ENCODE peak calls at places on chromosome 2, in eight cellular contexts. U is astrocyte, M is right cardiac atrium, F is aorta, K is adrenal gland, J is PC-9, H is neural progenitor cell, Q is foreskin keratinocyte. C is an unnamed sample.

GRCh38 chr2:132623096-132623839 is 46.7 kb downstream of the LYPD1 start:
- DNase-seq in U (peak; percentile 89), M (no peak), F (no peak), K (no peak), J (no peak), H (no peak), Q (no peak), C (no peak)

GRCh38 chr2:98875081-98875728 is 60.8 kb downstream of the CRACDL start:
- DNase-seq in U (no peak), M (no peak), F (no peak), K (no peak), J (no peak), H (no peak), Q (no peak), C (no peak)

GRCh38 chr2:160141944-160142343 is 58.1 kb downstream of the ITGB6 start:
- DNase-seq in U (no peak), M (no peak), F (no peak), K (no peak), J (no peak), H (no peak), Q (no peak), C (no peak)

GRCh38 chr2:84424152-84424551 is 34.9 kb downstream of the SUCLG1 start:
- DNase-seq in U (no peak), M (no peak), F (no peak), K (no peak), J (no peak), H (no peak), Q (no peak), C (no peak)

GRCh38 chr2:8039732-8040131 is 642.1 kb upstream of the ID2 start:
- DNase-seq in U (no peak), M (no peak), F (no peak), K (no peak), J (no peak), H (no peak), Q (no peak), C (no peak)

GRCh38 chr2:64939332-64939917 is 49.8 kb upstream of the SLC1A4 start:
- DNase-seq in U (no peak), M (no peak), F (no peak), K (no peak), J (no peak), H (no peak), Q (no peak), C (no peak)

GRCh38 chr2:112136081-112136480 is 2.1 kb upstream of the FBLN7 start:
- DNase-seq in U (no peak), M (no peak), F (no peak), K (no peak), J (no peak), H (no peak), Q (no peak), C (no peak)

GRCh38 chr2:176854878-176855277 is 357.7 kb upstream of the HNRNPA3 start:
- DNase-seq in U (no peak), M (no peak), F (no peak), K (no peak), J (no peak), H (no peak), Q (no peak), C (no peak)

GRCh38 chr2:85584857-85585780 is 888 bp downstream of the VAMP5 start:
- DNase-seq in U (peak; percentile 58), M (peak; percentile 73), F (peak; percentile 60), K (peak; percentile 71), J (peak; percentile 67), H (no peak), Q (peak; percentile 81), C (peak; percentile 49)
- H3K27ac ChIP-seq in U (peak overlapping the region; percentile 64), M (peak overlapping the region; percentile 95), F (peak overlapping the region; percentile 87), K (peak overlapping the region; percentile 88), J (peak overlapping the region; percentile 60), H (no peak overlapping the region), Q (peak overlapping the region; percentile 38), C (peak overlapping the region; percentile 74)

GRCh38 chr2:14633451-14634211 is 1.1 kb downstream of the LRATD1 start:
- DNase-seq in U (no peak), M (peak; percentile 51), F (peak; percentile 41), K (peak; percentile 19), J (no peak), H (peak; percentile 29), Q (no peak), C (no peak)

GRCh38 chr2:14634223-14634884 is 1.8 kb downstream of the LRATD1 start:
- DNase-seq in U (peak; percentile 61), M (peak; percentile 88), F (peak; percentile 75), K (peak; percentile 85), J (peak; percentile 70), H (peak; percentile 91), Q (peak; percentile 85), C (peak; percentile 57)

GRCh38 chr2:14633031-14633430 is 514 bp downstream of the LRATD1 start:
- DNase-seq in U (no peak), M (peak; percentile 30), F (no peak), K (no peak), J (no peak), H (peak; percentile 28), Q (peak; percentile 25), C (no peak)

GRCh38 chr2:14632133-14632936 is at the start of gene LRATD1:
- DNase-seq in U (peak; percentile 72), M (peak; percentile 93), F (peak; percentile 78), K (peak; percentile 92), J (peak; percentile 79), H (peak; percentile 98), Q (peak; percentile 78), C (peak; percentile 80)

GRCh38 chr2:14634885-14635871 is 2.7 kb downstream of the LRATD1 start:
- DNase-seq in U (peak; percentile 60), M (peak; percentile 84), F (peak; percentile 60), K (peak; percentile 79), J (peak; percentile 74), H (peak; percentile 67), Q (peak; percentile 83), C (peak; percentile 44)
- H3K27ac ChIP-seq in U (peak overlapping the region; percentile 47), M (no peak overlapping the region), F (peak overlapping the region; percentile 14), K (peak overlapping the region; percentile 80), J (peak overlapping the region; percentile 47), H (no peak overlapping the region), Q (peak overlapping the region; percentile 1), C (peak overlapping the region; percentile 78)

GRCh38 chr2:68124321-68124720 is 33.4 kb upstream of the PNO1 start:
- DNase-seq in U (peak; percentile 7), M (no peak), F (no peak), K (no peak), J (no peak), H (no peak), Q (peak; percentile 7), C (no peak)

GRCh38 chr2:68119504-68119903 is 38.2 kb upstream of the PNO1 start:
- DNase-seq in U (no peak), M (no peak), F (no peak), K (no peak), J (no peak), H (no peak), Q (no peak), C (no peak)

GRCh38 chr2:68125821-68126220 is 31.9 kb upstream of the PNO1 start:
- DNase-seq in U (no peak), M (no peak), F (no peak), K (no peak), J (no peak), H (no peak), Q (no peak), C (no peak)

GRCh38 chr2:68122680-68122964 is 35.1 kb upstream of the PNO1 start:
- DNase-seq in U (no peak), M (no peak), F (no peak), K (no peak), J (no peak), H (no peak), Q (no peak), C (no peak)

DNA sequence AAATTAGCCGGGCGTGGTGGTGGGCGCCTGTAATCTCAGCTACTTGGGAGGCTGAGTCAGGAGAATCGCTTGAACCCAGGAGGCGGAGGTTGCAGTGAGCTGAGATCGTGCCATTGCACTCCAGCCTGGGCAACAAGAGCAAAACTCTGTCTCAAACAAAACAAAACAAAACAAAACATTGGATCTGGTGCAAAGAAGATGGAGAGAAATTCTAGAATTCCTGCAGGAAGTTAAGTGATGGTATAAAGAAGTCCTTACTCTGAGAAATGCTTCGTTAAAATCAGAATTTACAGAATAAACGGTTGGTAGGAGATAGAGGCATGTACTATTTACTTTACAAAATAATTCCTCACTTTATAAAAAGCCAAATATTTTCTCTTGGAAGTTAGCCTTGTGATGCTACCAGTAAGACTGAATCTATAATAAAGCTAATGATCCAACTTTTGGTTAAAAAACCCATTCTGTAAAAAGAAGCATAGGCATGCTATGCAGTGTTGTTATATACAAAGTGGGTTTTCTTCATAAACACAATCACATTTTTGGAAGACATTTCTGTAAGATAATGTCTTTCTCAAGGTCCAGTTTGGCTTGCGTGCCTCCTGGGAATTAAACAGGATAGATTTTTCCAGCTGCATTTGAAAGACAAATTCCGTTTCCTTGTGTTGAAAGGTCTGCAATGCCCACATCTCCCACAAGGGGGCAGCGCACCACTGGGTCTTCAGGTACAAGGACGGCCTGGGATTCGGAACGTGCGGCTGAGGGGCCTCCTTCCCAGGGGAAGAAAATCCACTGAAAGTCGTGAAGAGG is 35.6 kb upstream of the PNO1 start:
- DNase-seq in U (peak; percentile 52), M (peak; percentile 91), F (peak; percentile 88), K (peak; percentile 88), J (peak; percentile 81), H (peak; percentile 89), Q (peak; percentile 40), C (peak; percentile 18)
- H3K27ac ChIP-seq in U (no peak overlapping the region), M (no peak overlapping the region), F (no peak overlapping the region), K (no peak overlapping the region), J (no peak overlapping the region), H (no peak overlapping the region), Q (no peak overlapping the region), C (no peak overlapping the region)

GRCh38 chr2:44547713-44548112 is 186.0 kb downstream of the CAMKMT start:
- DNase-seq in U (no peak), M (no peak), F (no peak), K (peak; percentile 56), J (no peak), H (no peak), Q (no peak), C (no peak)

GRCh38 chr2:44546469-44547127 is 184.9 kb downstream of the CAMKMT start:
- DNase-seq in U (no peak), M (no peak), F (no peak), K (no peak), J (no peak), H (no peak), Q (no peak), C (no peak)

GRCh38 chr2:44549099-44549471 is 187.3 kb downstream of the CAMKMT start:
- DNase-seq in U (peak; percentile 76), M (no peak), F (no peak), K (no peak), J (peak; percentile 68), H (no peak), Q (peak; percentile 79), C (no peak)

GRCh38 chr2:44549856-44550255 is 188.1 kb downstream of the CAMKMT start:
- DNase-seq in U (peak; percentile 70), M (no peak), F (no peak), K (no peak), J (no peak), H (no peak), Q (peak; percentile 70), C (no peak)

DNA sequence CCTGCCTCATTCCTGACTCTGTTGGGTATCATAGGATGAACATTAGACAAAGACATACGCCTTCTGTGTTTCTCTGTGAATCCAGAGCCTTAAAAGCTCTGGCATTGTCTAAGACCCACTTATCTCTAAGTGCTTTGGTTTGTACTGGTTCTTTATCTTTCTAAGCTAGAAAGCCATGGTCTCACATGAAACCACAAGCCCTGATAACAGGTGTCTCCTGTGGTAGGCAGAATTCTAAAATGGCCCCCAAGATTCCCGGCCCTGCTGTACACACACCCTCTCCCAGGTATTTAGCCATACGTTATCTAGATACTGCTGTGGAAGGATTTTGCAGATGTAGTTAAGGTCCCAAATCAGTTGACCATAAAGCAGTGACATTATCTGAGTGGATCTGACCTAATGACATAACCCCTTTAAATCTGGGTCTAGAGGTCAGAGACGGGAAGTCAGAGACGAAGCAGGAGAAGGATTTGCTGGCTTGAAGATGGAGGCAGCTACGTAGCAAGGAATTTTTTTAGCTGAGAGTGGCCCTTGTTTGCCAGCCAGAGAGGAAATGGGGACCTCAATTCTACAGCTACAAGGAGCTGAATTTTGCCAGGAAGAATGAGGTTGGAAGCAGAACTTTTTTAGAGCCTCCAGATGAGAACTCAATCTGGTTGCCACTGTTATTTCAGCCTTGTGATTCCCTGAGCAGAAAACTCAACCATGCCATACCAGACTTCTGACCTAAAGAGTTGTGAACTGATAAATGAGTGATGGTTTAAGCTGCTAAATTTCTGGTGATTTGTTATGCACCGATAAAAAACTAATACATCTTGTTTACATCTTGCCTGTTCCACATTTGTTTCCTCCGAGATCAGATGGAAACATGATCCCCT is 186.7 kb downstream of the CAMKMT start:
- DNase-seq in U (peak; percentile 14), M (no peak), F (no peak), K (no peak), J (no peak), H (peak; percentile 16), Q (no peak), C (no peak)
- H3K27ac ChIP-seq in U (no peak overlapping the region), M (no peak overlapping the region), F (no peak overlapping the region), K (no peak overlapping the region), J (peak overlapping the region; percentile 87), H (peak overlapping the region; percentile 41), Q (no peak overlapping the region), C (peak overlapping the region; percentile 64)